ENCODE peak calls at places on chromosomes 12 and 14, in six cellular contexts. One of them, this sample, is unnamed. For H3K4me1, the result is how much of the 10 kb centered on the place peaks cover.

GRCh38 chr14:103058209-103059055 is 1.1 kb upstream of the CDC42BPB start:
- DNase-seq in K562: no peak
- DNase-seq in A549: no peak
- DNase-seq in transverse colon: no peak
- DNase-seq in ovary: peak
- DNase-seq in SK-N-SH: peak
- DNase-seq in this sample: no peak

GRCh38 chr12:46266382-46266791 is 2.5 kb downstream of the SLC38A1 start:
- DNase-seq in K562: peak
- DNase-seq in A549: peak
- DNase-seq in transverse colon: peak
- DNase-seq in ovary: no peak
- DNase-seq in SK-N-SH: peak
- DNase-seq in this sample: no peak

GRCh38 chr14:70648374-70648773 is 6.7 kb downstream of the TTC9 start:
- DNase-seq in K562: no peak
- DNase-seq in A549: no peak
- DNase-seq in transverse colon: no peak
- DNase-seq in ovary: no peak
- DNase-seq in SK-N-SH: no peak
- DNase-seq in this sample: no peak

GRCh38 chr14:88518592-88519512 is 36.0 kb downstream of the PTPN21 start:
- DNase-seq in K562: no peak
- DNase-seq in A549: no peak
- DNase-seq in transverse colon: no peak
- DNase-seq in ovary: no peak
- DNase-seq in SK-N-SH: no peak
- DNase-seq in this sample: no peak

GRCh38 chr12:28479683-28480082 is 289.4 kb downstream of the CCDC91 start:
- DNase-seq in K562: no peak
- DNase-seq in A549: no peak
- DNase-seq in transverse colon: no peak
- DNase-seq in ovary: no peak
- DNase-seq in SK-N-SH: no peak
- DNase-seq in this sample: no peak

GRCh38 chr14:96410119-96410518 is 18.2 kb downstream of the AK7 start:
- DNase-seq in K562: no peak
- DNase-seq in A549: no peak
- DNase-seq in transverse colon: no peak
- DNase-seq in ovary: no peak
- DNase-seq in SK-N-SH: no peak
- DNase-seq in this sample: no peak

GRCh38 chr14:90017371-90017770 is 44.4 kb upstream of the KCNK13 start:
- DNase-seq in K562: no peak
- DNase-seq in A549: no peak
- DNase-seq in transverse colon: no peak
- DNase-seq in ovary: no peak
- DNase-seq in SK-N-SH: no peak
- DNase-seq in this sample: no peak

GRCh38 chr12:79959484-79959883 is 24.6 kb upstream of the PPP1R12A start:
- DNase-seq in K562: no peak
- DNase-seq in A549: no peak
- DNase-seq in transverse colon: no peak
- DNase-seq in ovary: no peak
- DNase-seq in SK-N-SH: no peak
- DNase-seq in this sample: no peak

GRCh38 chr14:30240685-30241084 is 313.0 kb upstream of the PRKD1 start:
- DNase-seq in K562: no peak
- DNase-seq in A549: no peak
- DNase-seq in transverse colon: no peak
- DNase-seq in ovary: no peak
- DNase-seq in SK-N-SH: no peak
- DNase-seq in this sample: no peak

GRCh38 chr12:81347404-81347803 is 269.5 kb downstream of the ACSS3 start:
- DNase-seq in K562: no peak
- DNase-seq in A549: no peak
- DNase-seq in transverse colon: no peak
- DNase-seq in ovary: no peak
- DNase-seq in SK-N-SH: no peak
- DNase-seq in this sample: no peak

GRCh38 chr14:103315368-103315911 is 18.6 kb upstream of the EIF5 start:
- DNase-seq in K562: no peak
- DNase-seq in A549: no peak
- DNase-seq in transverse colon: no peak
- DNase-seq in ovary: peak
- DNase-seq in SK-N-SH: no peak
- DNase-seq in this sample: no peak

GRCh38 chr12:115611477-115611876 is 666.0 kb downstream of the MED13L start:
- DNase-seq in K562: no peak
- DNase-seq in A549: no peak
- DNase-seq in transverse colon: no peak
- DNase-seq in ovary: no peak
- DNase-seq in SK-N-SH: peak
- DNase-seq in this sample: no peak

GRCh38 chr12:97912943-97913342 is 450.3 kb downstream of the RMST start:
- DNase-seq in K562: no peak
- DNase-seq in A549: no peak
- DNase-seq in transverse colon: no peak
- DNase-seq in ovary: no peak
- DNase-seq in SK-N-SH: no peak
- DNase-seq in this sample: peak

GRCh38 chr12:1800646-1801284 is 19.6 kb upstream of the LRTM2 start:
- DNase-seq in K562: no peak
- DNase-seq in A549: peak
- DNase-seq in transverse colon: peak
- DNase-seq in ovary: no peak
- DNase-seq in SK-N-SH: peak
- DNase-seq in this sample: no peak

GRCh38 chr12:10965511-10965910 is 21.2 kb downstream of the TAS2R50 start:
- DNase-seq in K562: no peak
- DNase-seq in A549: no peak
- DNase-seq in transverse colon: no peak
- DNase-seq in ovary: no peak
- DNase-seq in SK-N-SH: no peak
- DNase-seq in this sample: no peak

GRCh38 chr12:19482551-19483109 is 43.3 kb downstream of the AEBP2 start:
- DNase-seq in K562: no peak
- DNase-seq in A549: no peak
- DNase-seq in transverse colon: no peak
- DNase-seq in ovary: no peak
- DNase-seq in SK-N-SH: peak
- DNase-seq in this sample: no peak

GRCh38 chr12:119942386-119942785 is 46.6 kb upstream of the BICDL1 start:
- DNase-seq in K562: no peak
- DNase-seq in A549: no peak
- DNase-seq in transverse colon: no peak
- DNase-seq in ovary: no peak
- DNase-seq in SK-N-SH: no peak
- DNase-seq in this sample: no peak

GRCh38 chr12:100672075-100672592 is 98.7 kb downstream of the GAS2L3 start:
- DNase-seq in K562: peak
- DNase-seq in A549: peak
- DNase-seq in transverse colon: peak
- DNase-seq in ovary: no peak
- DNase-seq in SK-N-SH: peak
- DNase-seq in this sample: no peak

GRCh38 chr12:3152013-3152412 is 74.8 kb downstream of the TSPAN9 start:
- DNase-seq in K562: no peak
- DNase-seq in A549: no peak
- DNase-seq in transverse colon: no peak
- DNase-seq in ovary: no peak
- DNase-seq in SK-N-SH: peak
- DNase-seq in this sample: no peak

GRCh38 chr12:47323802-47324201 is 244.0 kb upstream of the AMIGO2 start:
- DNase-seq in K562: no peak
- DNase-seq in A549: no peak
- DNase-seq in transverse colon: no peak
- DNase-seq in ovary: no peak
- DNase-seq in SK-N-SH: no peak
- DNase-seq in this sample: no peak

GRCh38 chr14:92726135-92726932 is 22.1 kb downstream of the LGMN start:
- DNase-seq in K562: peak
- DNase-seq in A549: peak
- DNase-seq in transverse colon: peak
- DNase-seq in ovary: no peak
- DNase-seq in SK-N-SH: no peak
- DNase-seq in this sample: no peak

GRCh38 chr12:76627346-76628135 is 68.0 kb upstream of the OSBPL8 start:
- DNase-seq in K562: no peak
- DNase-seq in A549: no peak
- DNase-seq in transverse colon: no peak
- DNase-seq in ovary: no peak
- DNase-seq in SK-N-SH: no peak
- DNase-seq in this sample: no peak

GRCh38 chr12:46629331-46630229 is 196.2 kb downstream of the SLC38A4 start:
- DNase-seq in K562: no peak
- DNase-seq in A549: no peak
- DNase-seq in transverse colon: no peak
- DNase-seq in ovary: no peak
- DNase-seq in SK-N-SH: no peak
- DNase-seq in this sample: no peak

GRCh38 chr14:21437063-21437901 is 18.6 kb downstream of the CHD8 start:
- DNase-seq in K562: peak
- DNase-seq in A549: peak
- DNase-seq in transverse colon: peak
- DNase-seq in ovary: peak
- DNase-seq in SK-N-SH: peak
- DNase-seq in this sample: peak
- TF ChIP-seq EP300 in K562: no peak
- TF ChIP-seq EP300 in A549: no peak
- TF ChIP-seq EP300 in transverse colon: no peak
- TF ChIP-seq EP300 in ovary: no peak
- TF ChIP-seq EP300 in SK-N-SH: no peak
- TF ChIP-seq EP300 in this sample: no peak

GRCh38 chr12:69433653-69434052 is 36.5 kb upstream of the FRS2 start:
- DNase-seq in K562: no peak
- DNase-seq in A549: no peak
- DNase-seq in transverse colon: no peak
- DNase-seq in ovary: no peak
- DNase-seq in SK-N-SH: no peak
- DNase-seq in this sample: no peak

GRCh38 chr12:69431604-69432222 is 38.5 kb upstream of the FRS2 start:
- DNase-seq in K562: no peak
- DNase-seq in A549: no peak
- DNase-seq in transverse colon: no peak
- DNase-seq in ovary: no peak
- DNase-seq in SK-N-SH: no peak
- DNase-seq in this sample: no peak

GRCh38 chr12:69437073-69437472 is 33.1 kb upstream of the FRS2 start:
- DNase-seq in K562: no peak
- DNase-seq in A549: no peak
- DNase-seq in transverse colon: no peak
- DNase-seq in ovary: no peak
- DNase-seq in SK-N-SH: no peak
- DNase-seq in this sample: no peak

GRCh38 chr12:69438539-69438938 is 31.6 kb upstream of the FRS2 start:
- DNase-seq in K562: no peak
- DNase-seq in A549: no peak
- DNase-seq in transverse colon: no peak
- DNase-seq in ovary: no peak
- DNase-seq in SK-N-SH: no peak
- DNase-seq in this sample: no peak

DNA sequence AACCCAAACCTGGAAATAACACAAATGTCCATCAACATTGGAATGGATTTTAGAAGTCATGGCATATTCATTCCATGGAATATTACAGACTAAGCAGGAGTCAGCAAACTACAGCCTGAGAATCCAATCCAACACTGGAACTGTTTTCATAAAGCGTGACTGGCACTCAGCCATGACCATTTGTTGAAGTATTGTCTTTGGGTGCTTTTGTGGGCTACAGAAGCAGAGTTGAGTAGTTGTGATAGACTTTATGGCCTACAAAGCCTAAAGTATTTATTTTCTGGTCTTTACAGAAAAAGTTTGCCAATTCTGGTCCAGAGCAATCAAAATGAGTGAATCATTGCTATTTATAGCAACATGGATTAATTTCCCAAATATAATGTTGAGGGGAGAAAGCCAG is 34.5 kb upstream of the FRS2 start:
- DNase-seq in K562: no peak
- DNase-seq in A549: no peak
- DNase-seq in transverse colon: no peak
- DNase-seq in ovary: no peak
- DNase-seq in SK-N-SH: no peak
- DNase-seq in this sample: no peak
- H3K4me3 ChIP-seq in K562: no peak
- H3K4me3 ChIP-seq in A549: no peak
- H3K4me3 ChIP-seq in transverse colon: no peak
- H3K4me3 ChIP-seq in ovary: no peak
- H3K4me3 ChIP-seq in SK-N-SH: no peak
- H3K4me3 ChIP-seq in this sample: no peak

GRCh38 chr14:54697806-54698205 is 130.9 kb downstream of the SAMD4A start:
- DNase-seq in K562: no peak
- DNase-seq in A549: no peak
- DNase-seq in transverse colon: no peak
- DNase-seq in ovary: no peak
- DNase-seq in SK-N-SH: no peak
- DNase-seq in this sample: no peak
- H3K4me1 ChIP-seq in K562: under half
- H3K4me1 ChIP-seq in A549: under half
- H3K4me1 ChIP-seq in transverse colon: under half
- H3K4me1 ChIP-seq in ovary: under half
- H3K4me1 ChIP-seq in SK-N-SH: under half
- H3K4me1 ChIP-seq in this sample: under half

GRCh38 chr12:48796976-48797375 is 8.1 kb upstream of the ADCY6 start:
- DNase-seq in K562: no peak
- DNase-seq in A549: no peak
- DNase-seq in transverse colon: no peak
- DNase-seq in ovary: no peak
- DNase-seq in SK-N-SH: no peak
- DNase-seq in this sample: no peak

GRCh38 chr12:48803693-48804092 is 14.6 kb upstream of the CACNB3 start:
- DNase-seq in K562: no peak
- DNase-seq in A549: no peak
- DNase-seq in transverse colon: no peak
- DNase-seq in ovary: no peak
- DNase-seq in SK-N-SH: no peak
- DNase-seq in this sample: no peak

GRCh38 chr12:48795550-48796455 is 6.9 kb upstream of the ADCY6 start:
- DNase-seq in K562: peak
- DNase-seq in A549: peak
- DNase-seq in transverse colon: peak
- DNase-seq in ovary: peak
- DNase-seq in SK-N-SH: peak
- DNase-seq in this sample: peak

GRCh38 chr12:48800971-48801370 is 12.1 kb upstream of the ADCY6 start:
- DNase-seq in K562: no peak
- DNase-seq in A549: no peak
- DNase-seq in transverse colon: no peak
- DNase-seq in ovary: no peak
- DNase-seq in SK-N-SH: no peak
- DNase-seq in this sample: no peak

DNA sequence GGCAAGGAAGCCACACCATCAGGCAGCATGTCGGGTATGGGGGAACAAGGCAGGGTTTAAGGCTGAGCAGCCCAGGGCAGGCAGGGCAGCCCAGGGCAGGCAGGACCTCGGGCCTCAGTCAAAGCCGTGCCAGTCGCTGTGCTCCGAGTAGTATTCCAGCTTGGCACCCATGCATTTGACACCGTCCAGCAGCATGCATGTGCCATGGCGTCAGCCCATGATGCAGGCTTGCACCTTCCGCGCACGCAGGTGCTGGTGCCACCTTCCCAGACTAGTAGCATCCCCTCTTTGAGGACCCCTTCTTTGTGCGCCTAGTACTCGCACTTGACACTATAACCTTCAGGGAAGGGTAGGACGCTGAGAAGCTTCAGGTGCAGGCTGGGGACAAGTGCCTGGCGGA is 11.6 kb upstream of the ADCY6 start:
- DNase-seq in K562: no peak
- DNase-seq in A549: no peak
- DNase-seq in transverse colon: no peak
- DNase-seq in ovary: no peak
- DNase-seq in SK-N-SH: no peak
- DNase-seq in this sample: no peak
- TF ChIP-seq EP300 in K562: no peak
- TF ChIP-seq EP300 in A549: no peak
- TF ChIP-seq EP300 in transverse colon: no peak
- TF ChIP-seq EP300 in ovary: no peak
- TF ChIP-seq EP300 in SK-N-SH: no peak
- TF ChIP-seq EP300 in this sample: no peak